ENCODE peak calls at places on chromosomes 6 and 20, in seven cellular contexts. R, U, O, D, N, G and J are unnamed samples.

GRCh38 chr6:25202505-25202904 is 76.7 kb upstream of the CARMIL1 start:
- DNase-seq in N (no peak), G (peak), U (no peak), R (no peak), O (no peak), D (no peak), J (no peak)

GRCh38 chr6:44097782-44098317 is 29.4 kb downstream of the MRPL14 start:
- DNase-seq in U (no peak), O (no peak), N (no peak), R (no peak), G (no peak), D (no peak), J (no peak)

GRCh38 chr6:158391276-158391675 is 79.0 kb downstream of the TULP4 start:
- DNase-seq in R (no peak), U (no peak), O (no peak), N (no peak), G (no peak), D (no peak), J (no peak)

GRCh38 chr20:42628683-42629082 is 561.0 kb downstream of the PTPRT start:
- DNase-seq in G (no peak), U (no peak), R (no peak), D (no peak), N (no peak), O (no peak), J (no peak)

GRCh38 chr20:21146242-21146641 is 20.4 kb downstream of the KIZ start:
- DNase-seq in G (no peak), R (no peak), O (no peak), U (no peak), D (no peak), N (no peak), J (no peak)

GRCh38 chr20:14902432-14903089 is 565.1 kb upstream of the FLRT3 start:
- DNase-seq in G (no peak), R (no peak), O (no peak), D (no peak), N (no peak), U (no peak), J (no peak)

GRCh38 chr6:89079611-89080213 is 839 bp upstream of the PNRC1 start:
- DNase-seq in O (peak), U (peak), G (peak), R (peak), N (peak), D (peak), J (no peak)

GRCh38 chr20:22394583-22394982 is 189.8 kb downstream of the FOXA2 start:
- DNase-seq in G (no peak), N (no peak), R (no peak), U (no peak), O (no peak), D (no peak), J (no peak)

GRCh38 chr6:71079707-71080106 is 122.8 kb upstream of the B3GAT2 start:
- DNase-seq in N (no peak), O (no peak), R (no peak), D (no peak), G (no peak), U (no peak), J (no peak)

GRCh38 chr20:52682271-52682670 is 289.9 kb upstream of the TSHZ2 start:
- DNase-seq in D (no peak), N (no peak), G (no peak), O (no peak), U (no peak), R (no peak), J (no peak)

GRCh38 chr6:53750112-53750511 is 44.7 kb upstream of the LRRC1 start:
- DNase-seq in O (no peak), R (no peak), G (no peak), D (no peak), U (no peak), N (no peak), J (no peak)

GRCh38 chr6:150006961-150007464 is 18.3 kb downstream of the RAET1L start:
- DNase-seq in R (peak), N (no peak), D (no peak), G (peak), O (no peak), U (no peak), J (peak)

GRCh38 chr6:130629640-130630039 is 197.6 kb upstream of the SMLR1 start:
- DNase-seq in G (no peak), D (no peak), U (no peak), N (no peak), R (no peak), O (no peak), J (no peak)